ENCODE peak calls at places on chromosomes 11 and 22, in ten cellular contexts. U is osteocyte; D is NCI-H2029; Y is fibroblast of the conjunctiva; Z is stimulated activated CD4-positive, alpha-beta T cell treated with anti-CD3 and anti-CD28 coated beads, Interleukin-1b, Interleukin-23, amount 100 ng/mL, for 24 hours; F is kidney epithelial cell; V is activated naive CD8-positive, alpha-beta T cell treated with anti-CD3 and anti-CD28 coated beads, Interleukin-2, amount 50 U/mL, for 16 hours; I is NCI-H2081 treated with DMSO at 0.1 percent for 48 hours; J is LHCN-M2; M is naive thymus-derived CD8-positive, alpha-beta T cell. A is an unnamed sample.

GRCh38 chr11:123628936-123629683 is 25.3 kb downstream of the SCN3B start:
- DNase-seq in Y (no peak), D (no peak), J (peak), M (no peak), V (no peak), F (no peak), Z (no peak), I (no peak), U (no peak), A (no peak)

GRCh38 chr11:11208994-11209393 is 144.1 kb downstream of the CSNK2A3 start:
- DNase-seq in Y (no peak), D (no peak), J (no peak), M (no peak), U (no peak), Z (no peak), F (no peak), V (no peak), I (no peak), A (no peak)

GRCh38 chr22:18096823-18097222 is 13.8 kb upstream of the TUBA8 start:
- DNase-seq in V (no peak), U (no peak), Y (no peak), M (no peak), J (no peak), D (no peak), Z (no peak), F (no peak), I (no peak), A (no peak)

GRCh38 chr11:58927393-58928081 is 11.8 kb upstream of the GLYATL1 start:
- DNase-seq in J (no peak), Y (peak), F (no peak), Z (no peak), U (no peak), D (peak), I (peak), M (peak), V (no peak), A (no peak)

GRCh38 chr11:70278994-70279393 is 8.5 kb downstream of the PPFIA1 start:
- DNase-seq in F (no peak), Y (no peak), Z (no peak), J (no peak), V (no peak), D (no peak), M (no peak), I (no peak), U (no peak), A (no peak)

GRCh38 chr11:17477361-17477760 is 716 bp upstream of the ABCC8 start:
- DNase-seq in Z (no peak), U (no peak), D (no peak), M (no peak), Y (no peak), V (no peak), F (no peak), J (no peak), I (no peak), A (no peak)

GRCh38 chr11:113632981-113633380 is 73.1 kb downstream of the TMPRSS5 start:
- DNase-seq in D (no peak), F (no peak), J (peak), Z (no peak), I (no peak), U (no peak), Y (no peak), V (no peak), M (no peak), A (no peak)

GRCh38 chr11:77547863-77548551 is 41.7 kb upstream of the AQP11 start:
- DNase-seq in V (no peak), U (peak), J (peak), F (peak), M (peak), Z (no peak), D (peak), Y (peak), I (peak), A (no peak)

GRCh38 chr11:72719144-72719543 is 33.1 kb downstream of the ARAP1 start:
- DNase-seq in F (no peak), Z (no peak), V (no peak), J (no peak), M (no peak), U (no peak), D (no peak), I (no peak), Y (no peak), A (no peak)